ENCODE peak calls at places on chromosomes 13 and 19, in eight cellular contexts. One of them, this sample, is unnamed.
A peak's percentile ranks its signal among the peaks of the same experiment; 100 is the strongest.

GRCh38 chr19:48102870-48103751 is 7.5 kb downstream of the PLA2G4C start:
- DNase-seq in AG08396: peak; percentile 69
- DNase-seq in tibial artery: no peak
- DNase-seq in AG04449: no peak
- DNase-seq in AG04450: no peak
- DNase-seq in NCI-H2081: no peak
- DNase-seq in stimulated activated naive CD8-positive, alpha-beta T cell treated with anti-CD3 and anti-CD28 coated beads, Interleukin-15, amount 100 ng/mL, for 72 hours: no peak
- DNase-seq in endothelial cell: peak; percentile 71
- DNase-seq in this sample: peak; percentile 70

GRCh38 chr13:39616087-39616694 is 13.2 kb upstream of the LHFPL6 start:
- DNase-seq in AG04449: no peak
- DNase-seq in AG04450: peak; percentile 33
- DNase-seq in stimulated activated naive CD8-positive, alpha-beta T cell treated with anti-CD3 and anti-CD28 coated beads, Interleukin-15, amount 100 ng/mL, for 72 hours: peak; percentile 33
- DNase-seq in endothelial cell: peak; percentile 64
- DNase-seq in NCI-H2081: peak; percentile 70
- DNase-seq in AG08396: peak; percentile 79
- DNase-seq in tibial artery: peak; percentile 30
- DNase-seq in this sample: peak; percentile 79

GRCh38 chr13:28655566-28655965 is 3.4 kb upstream of the POMP start:
- DNase-seq in tibial artery: no peak
- DNase-seq in AG04450: no peak
- DNase-seq in AG04449: no peak
- DNase-seq in stimulated activated naive CD8-positive, alpha-beta T cell treated with anti-CD3 and anti-CD28 coated beads, Interleukin-15, amount 100 ng/mL, for 72 hours: no peak
- DNase-seq in AG08396: peak; percentile 57
- DNase-seq in NCI-H2081: no peak
- DNase-seq in endothelial cell: no peak
- DNase-seq in this sample: no peak

GRCh38 chr19:8321760-8322637 is 703 bp downstream of the RPS28 start:
- DNase-seq in NCI-H2081: no peak
- DNase-seq in AG04449: no peak
- DNase-seq in AG08396: no peak
- DNase-seq in tibial artery: peak; percentile 28
- DNase-seq in endothelial cell: no peak
- DNase-seq in AG04450: no peak
- DNase-seq in stimulated activated naive CD8-positive, alpha-beta T cell treated with anti-CD3 and anti-CD28 coated beads, Interleukin-15, amount 100 ng/mL, for 72 hours: no peak
- DNase-seq in this sample: no peak

GRCh38 chr13:95160112-95160906 is 140.9 kb downstream of the ABCC4 start:
- DNase-seq in NCI-H2081: peak; percentile 7
- DNase-seq in stimulated activated naive CD8-positive, alpha-beta T cell treated with anti-CD3 and anti-CD28 coated beads, Interleukin-15, amount 100 ng/mL, for 72 hours: no peak
- DNase-seq in tibial artery: no peak
- DNase-seq in AG08396: peak; percentile 12
- DNase-seq in AG04449: no peak
- DNase-seq in endothelial cell: no peak
- DNase-seq in AG04450: peak; percentile 21
- DNase-seq in this sample: peak; percentile 29

GRCh38 chr13:71067164-71067815 is 799.7 kb downstream of the DACH1 start:
- DNase-seq in AG08396: no peak
- DNase-seq in AG04450: no peak
- DNase-seq in NCI-H2081: no peak
- DNase-seq in endothelial cell: no peak
- DNase-seq in tibial artery: no peak
- DNase-seq in stimulated activated naive CD8-positive, alpha-beta T cell treated with anti-CD3 and anti-CD28 coated beads, Interleukin-15, amount 100 ng/mL, for 72 hours: no peak
- DNase-seq in AG04449: no peak
- DNase-seq in this sample: peak; percentile 32

GRCh38 chr19:412356-413355 is 3.7 kb upstream of the C2CD4C start:
- DNase-seq in AG08396: no peak
- DNase-seq in NCI-H2081: no peak
- DNase-seq in AG04449: no peak
- DNase-seq in endothelial cell: no peak
- DNase-seq in AG04450: no peak
- DNase-seq in stimulated activated naive CD8-positive, alpha-beta T cell treated with anti-CD3 and anti-CD28 coated beads, Interleukin-15, amount 100 ng/mL, for 72 hours: no peak
- DNase-seq in tibial artery: peak; percentile 15
- DNase-seq in this sample: no peak

GRCh38 chr19:50511069-50511822 is at the start of gene JOSD2:
- DNase-seq in stimulated activated naive CD8-positive, alpha-beta T cell treated with anti-CD3 and anti-CD28 coated beads, Interleukin-15, amount 100 ng/mL, for 72 hours: peak; percentile 94
- DNase-seq in AG04449: peak; percentile 94
- DNase-seq in AG04450: peak; percentile 98
- DNase-seq in NCI-H2081: peak; percentile 98
- DNase-seq in tibial artery: peak; percentile 99
- DNase-seq in endothelial cell: no peak
- DNase-seq in AG08396: peak; percentile 99
- DNase-seq in this sample: peak; percentile 99

GRCh38 chr13:94712812-94713555 is 639 bp upstream of the SOX21 start:
- DNase-seq in AG08396: no peak
- DNase-seq in tibial artery: no peak
- DNase-seq in AG04449: peak; percentile 2
- DNase-seq in endothelial cell: peak; percentile 64
- DNase-seq in AG04450: no peak
- DNase-seq in NCI-H2081: peak; percentile 47
- DNase-seq in stimulated activated naive CD8-positive, alpha-beta T cell treated with anti-CD3 and anti-CD28 coated beads, Interleukin-15, amount 100 ng/mL, for 72 hours: peak; percentile 30
- DNase-seq in this sample: peak; percentile 50

GRCh38 chr13:78881054-78881453 is 222.1 kb upstream of the OBI1 start:
- DNase-seq in AG08396: no peak
- DNase-seq in NCI-H2081: peak; percentile 77
- DNase-seq in AG04450: no peak
- DNase-seq in stimulated activated naive CD8-positive, alpha-beta T cell treated with anti-CD3 and anti-CD28 coated beads, Interleukin-15, amount 100 ng/mL, for 72 hours: no peak
- DNase-seq in endothelial cell: no peak
- DNase-seq in tibial artery: no peak
- DNase-seq in AG04449: no peak
- DNase-seq in this sample: peak; percentile 96

GRCh38 chr19:56765107-56765506 is 75.4 kb downstream of the PEG3 start:
- DNase-seq in AG08396: no peak
- DNase-seq in AG04450: no peak
- DNase-seq in endothelial cell: no peak
- DNase-seq in stimulated activated naive CD8-positive, alpha-beta T cell treated with anti-CD3 and anti-CD28 coated beads, Interleukin-15, amount 100 ng/mL, for 72 hours: no peak
- DNase-seq in AG04449: no peak
- DNase-seq in NCI-H2081: no peak
- DNase-seq in tibial artery: no peak
- DNase-seq in this sample: peak; percentile 4

GRCh38 chr19:38993271-38993670 is 17.7 kb upstream of the FBXO17 start:
- DNase-seq in NCI-H2081: no peak
- DNase-seq in AG04449: peak; percentile 16
- DNase-seq in AG08396: peak; percentile 30
- DNase-seq in endothelial cell: no peak
- DNase-seq in tibial artery: no peak
- DNase-seq in AG04450: no peak
- DNase-seq in stimulated activated naive CD8-positive, alpha-beta T cell treated with anti-CD3 and anti-CD28 coated beads, Interleukin-15, amount 100 ng/mL, for 72 hours: no peak
- DNase-seq in this sample: no peak

This sample was measured in NCI-H748 treated with DMSO at 0.1 percent for 48 hours.